ENCODE peak calls at places on chromosomes 13 and 19, in five cellular contexts. G is activated naive CD4-positive, alpha-beta T cell treated with anti-CD3 and anti-CD28 coated beads, Interleukin-2, amount 50 U/mL, for 16 hours; W is activated naive CD8-positive, alpha-beta T cell treated with anti-CD3 and anti-CD28 coated beads, Interleukin-2, amount 50 U/mL, for 24 hours; I is hippocampal formation; U is activated T-cell treated with anti-CD3 and anti-CD28 coated beads, Interleukin-2, amount 50 U/mL, for 72 hours. J is an unnamed sample.

GRCh38 chr19:13834308-13834790 is 39.1 kb downstream of the ZSWIM4 start:
- DNase-seq in G (no peak), W (no peak), I (no peak), U (no peak), J (no peak)

GRCh38 chr19:16435238-16435911 is 36.4 kb downstream of the EPS15L1 start:
- DNase-seq in G (no peak), W (no peak), I (peak), U (no peak), J (no peak)

GRCh38 chr13:36666482-36667264 is 7.1 kb upstream of the SERTM1 start:
- DNase-seq in G (no peak), W (no peak), I (no peak), U (no peak), J (no peak)

GRCh38 chr13:40563350-40564125 is 102.9 kb downstream of the FOXO1 start:
- DNase-seq in G (no peak), W (no peak), I (no peak), U (no peak), J (no peak)

GRCh38 chr19:42246143-42246868 is 3.9 kb upstream of the GSK3A start:
- DNase-seq in G (no peak), W (no peak), I (peak), U (no peak), J (no peak)

GRCh38 chr19:46515879-46516350 is 20.2 kb upstream of the PNMA8B start:
- DNase-seq in G (peak), W (no peak), I (peak), U (no peak), J (peak)

GRCh38 chr13:109781384-109782065 is 4.9 kb downstream of the IRS2 start:
- DNase-seq in G (no peak), W (no peak), I (no peak), U (no peak), J (no peak)

GRCh38 chr13:20482275-20482761 is 43.3 kb downstream of the CRYL1 start:
- DNase-seq in G (no peak), W (no peak), I (no peak), U (no peak), J (no peak)